ENCODE peak calls at places on chromosomes 16 and 17, in five cellular contexts. X is NCI-H1105; D is NCI-H2081; V is CD8-positive, alpha-beta memory T cell; A is effector CD4-positive, alpha-beta T cell. J is an unnamed sample.

GRCh38 chr16:9159839-9160550 is 68.6 kb downstream of the HAPSTR1 start:
- DNase-seq in X (no peak), V (no peak), A (no peak), D (peak), J (peak)

GRCh38 chr17:7750321-7750821 is 32.8 kb downstream of the DNAH2 start:
- DNase-seq in A (no peak), D (no peak), V (no peak), X (no peak), J (no peak)

GRCh38 chr17:82419471-82419995 is 1.1 kb upstream of the OGFOD3 start:
- DNase-seq in D (no peak), V (no peak), X (no peak), A (no peak), J (peak)

GRCh38 chr16:67804853-67805542 is 1.4 kb downstream of the RANBP10 start:
- DNase-seq in X (no peak), D (no peak), A (no peak), V (no peak), J (no peak)

GRCh38 chr16:79653337-79654000 is 52.9 kb upstream of the MAF start:
- DNase-seq in X (peak), A (no peak), D (peak), V (no peak), J (no peak)

GRCh38 chr16:19589771-19590302 is 34.3 kb downstream of the VPS35L start:
- DNase-seq in D (no peak), X (no peak), V (no peak), A (no peak), J (no peak)

GRCh38 chr16:80041399-80041798 is 440.9 kb upstream of the MAF start:
- DNase-seq in X (no peak), A (no peak), D (no peak), V (no peak), J (no peak)

GRCh38 chr16:49621240-49622083 is 234.4 kb downstream of the ZNF423 start:
- DNase-seq in A (no peak), D (no peak), X (no peak), V (no peak), J (no peak)

GRCh38 chr17:236641-237405 is 55.4 kb upstream of the DOC2B start:
- DNase-seq in V (peak), D (no peak), A (no peak), X (no peak), J (no peak)

GRCh38 chr17:31061678-31062077 is 33.1 kb upstream of the NF1 start:
- DNase-seq in A (no peak), D (no peak), V (no peak), X (no peak), J (peak)

GRCh38 chr16:19094542-19095365 is 19.0 kb upstream of the ITPRIPL2 start:
- DNase-seq in A (no peak), X (no peak), V (no peak), D (no peak), J (peak)

GRCh38 chr16:49637933-49638695 is 217.8 kb downstream of the ZNF423 start:
- DNase-seq in V (no peak), D (no peak), X (no peak), A (no peak), J (no peak)

GRCh38 chr17:9273334-9274118 is 252.2 kb downstream of the NTN1 start:
- DNase-seq in V (no peak), D (no peak), X (no peak), A (no peak), J (no peak)

GRCh38 chr17:62819511-62820221 is 11.6 kb upstream of the MARCHF10 start:
- DNase-seq in V (no peak), X (no peak), D (no peak), A (no peak), J (peak)

GRCh38 chr16:5836979-5837670 is 739.5 kb upstream of the EEF2KMT start:
- DNase-seq in D (no peak), A (no peak), X (no peak), V (no peak), J (no peak)

GRCh38 chr16:28103516-28104170 is 40.1 kb upstream of the GSG1L start:
- DNase-seq in D (no peak), X (no peak), A (no peak), V (no peak), J (no peak)

GRCh38 chr17:21242780-21243515 is 10.3 kb downstream of the NATD1 start:
- DNase-seq in D (no peak), X (no peak), A (no peak), V (no peak), J (no peak)

GRCh38 chr16:71761097-71761496 is 36.6 kb upstream of the PHLPP2 start:
- DNase-seq in X (no peak), D (no peak), A (no peak), V (no peak), J (no peak)

GRCh38 chr16:69465083-69465721 is 40.8 kb downstream of the CYB5B start:
- DNase-seq in X (no peak), V (no peak), D (no peak), A (peak), J (no peak)

GRCh38 chr17:63698886-63699637 is 863 bp downstream of the LIMD2 start:
- DNase-seq in X (no peak), D (peak), V (peak), A (peak), J (peak)

GRCh38 chr17:59785091-59785799 is 77.8 kb downstream of the VMP1 start:
- DNase-seq in A (no peak), D (no peak), X (no peak), V (no peak), J (peak)